ENCODE peak calls at places on chromosome 18, in nine cellular contexts. One of them, this sample, is unnamed.

GRCh38 chr18:31512203-31512764 is 14.3 kb downstream of the DSG2 start:
- DNase-seq in epithelial cell of proximal tubule: peak; percentile 87
- DNase-seq in stimulated activated CD4-positive, alpha-beta T cell treated with anti-CD3 and anti-CD28 coated beads, Interleukin-15, amount 100 ng/mL, for 24 hours: no peak
- DNase-seq in COR-L47: no peak
- DNase-seq in A549: peak; percentile 58
- DNase-seq in substantia nigra: no peak
- DNase-seq in RCC 7860: peak; percentile 83
- DNase-seq in neural progenitor cell: no peak
- DNase-seq in activated gamma-delta T cell: no peak
- DNase-seq in this sample: no peak

GRCh38 chr18:80115035-80115434 is 6.0 kb downstream of the ADNP2 start:
- DNase-seq in epithelial cell of proximal tubule: no peak
- DNase-seq in stimulated activated CD4-positive, alpha-beta T cell treated with anti-CD3 and anti-CD28 coated beads, Interleukin-15, amount 100 ng/mL, for 24 hours: no peak
- DNase-seq in COR-L47: no peak
- DNase-seq in A549: no peak
- DNase-seq in substantia nigra: no peak
- DNase-seq in RCC 7860: no peak
- DNase-seq in neural progenitor cell: no peak
- DNase-seq in activated gamma-delta T cell: no peak
- DNase-seq in this sample: no peak

GRCh38 chr18:5630057-5630765 is 86.4 kb upstream of the EPB41L3 start:
- DNase-seq in epithelial cell of proximal tubule: no peak
- DNase-seq in stimulated activated CD4-positive, alpha-beta T cell treated with anti-CD3 and anti-CD28 coated beads, Interleukin-15, amount 100 ng/mL, for 24 hours: peak; percentile 69
- DNase-seq in COR-L47: peak; percentile 92
- DNase-seq in A549: peak; percentile 31
- DNase-seq in substantia nigra: peak; percentile 13
- DNase-seq in RCC 7860: no peak
- DNase-seq in neural progenitor cell: peak; percentile 93
- DNase-seq in activated gamma-delta T cell: no peak
- DNase-seq in this sample: peak; percentile 88

GRCh38 chr18:63022429-63023022 is 297.0 kb downstream of the BCL2 start:
- DNase-seq in epithelial cell of proximal tubule: no peak
- DNase-seq in stimulated activated CD4-positive, alpha-beta T cell treated with anti-CD3 and anti-CD28 coated beads, Interleukin-15, amount 100 ng/mL, for 24 hours: peak; percentile 22
- DNase-seq in COR-L47: no peak
- DNase-seq in A549: no peak
- DNase-seq in substantia nigra: no peak
- DNase-seq in RCC 7860: no peak
- DNase-seq in neural progenitor cell: peak; percentile 59
- DNase-seq in activated gamma-delta T cell: peak; percentile 9
- DNase-seq in this sample: no peak

GRCh38 chr18:61502472-61502871 is 169.2 kb downstream of the CDH20 start:
- DNase-seq in epithelial cell of proximal tubule: peak; percentile 2
- DNase-seq in stimulated activated CD4-positive, alpha-beta T cell treated with anti-CD3 and anti-CD28 coated beads, Interleukin-15, amount 100 ng/mL, for 24 hours: peak; percentile 1
- DNase-seq in COR-L47: peak; percentile 83
- DNase-seq in A549: peak; percentile 17
- DNase-seq in substantia nigra: no peak
- DNase-seq in RCC 7860: peak; percentile 7
- DNase-seq in neural progenitor cell: peak; percentile 82
- DNase-seq in activated gamma-delta T cell: no peak
- DNase-seq in this sample: peak; percentile 76

GRCh38 chr18:23827681-23828080 is 138.4 kb downstream of the LAMA3 start:
- DNase-seq in epithelial cell of proximal tubule: peak; percentile 96
- DNase-seq in stimulated activated CD4-positive, alpha-beta T cell treated with anti-CD3 and anti-CD28 coated beads, Interleukin-15, amount 100 ng/mL, for 24 hours: no peak
- DNase-seq in COR-L47: no peak
- DNase-seq in A549: no peak
- DNase-seq in substantia nigra: no peak
- DNase-seq in RCC 7860: peak; percentile 85
- DNase-seq in neural progenitor cell: no peak
- DNase-seq in activated gamma-delta T cell: no peak
- DNase-seq in this sample: no peak

GRCh38 chr18:49658871-49659378 is 97.1 kb downstream of the LIPG start:
- DNase-seq in epithelial cell of proximal tubule: no peak
- DNase-seq in stimulated activated CD4-positive, alpha-beta T cell treated with anti-CD3 and anti-CD28 coated beads, Interleukin-15, amount 100 ng/mL, for 24 hours: no peak
- DNase-seq in COR-L47: no peak
- DNase-seq in A549: no peak
- DNase-seq in substantia nigra: no peak
- DNase-seq in RCC 7860: no peak
- DNase-seq in neural progenitor cell: no peak
- DNase-seq in activated gamma-delta T cell: no peak
- DNase-seq in this sample: no peak

GRCh38 chr18:45626330-45627203 is 11.3 kb downstream of the SLC14A2 start:
- DNase-seq in epithelial cell of proximal tubule: no peak
- DNase-seq in stimulated activated CD4-positive, alpha-beta T cell treated with anti-CD3 and anti-CD28 coated beads, Interleukin-15, amount 100 ng/mL, for 24 hours: no peak
- DNase-seq in COR-L47: peak; percentile 36
- DNase-seq in A549: no peak
- DNase-seq in substantia nigra: no peak
- DNase-seq in RCC 7860: peak; percentile 23
- DNase-seq in neural progenitor cell: peak; percentile 90
- DNase-seq in activated gamma-delta T cell: no peak
- DNase-seq in this sample: peak; percentile 32

GRCh38 chr18:46712406-46712805 is 44.4 kb downstream of the ST8SIA5 start:
- DNase-seq in epithelial cell of proximal tubule: no peak
- DNase-seq in stimulated activated CD4-positive, alpha-beta T cell treated with anti-CD3 and anti-CD28 coated beads, Interleukin-15, amount 100 ng/mL, for 24 hours: no peak
- DNase-seq in COR-L47: no peak
- DNase-seq in A549: no peak
- DNase-seq in substantia nigra: no peak
- DNase-seq in RCC 7860: peak; percentile 90
- DNase-seq in neural progenitor cell: no peak
- DNase-seq in activated gamma-delta T cell: no peak
- DNase-seq in this sample: peak; percentile 47

GRCh38 chr18:56696966-56697365 is 45.8 kb downstream of the WDR7 start:
- DNase-seq in epithelial cell of proximal tubule: no peak
- DNase-seq in stimulated activated CD4-positive, alpha-beta T cell treated with anti-CD3 and anti-CD28 coated beads, Interleukin-15, amount 100 ng/mL, for 24 hours: no peak
- DNase-seq in COR-L47: no peak
- DNase-seq in A549: peak; percentile 12
- DNase-seq in substantia nigra: no peak
- DNase-seq in RCC 7860: no peak
- DNase-seq in neural progenitor cell: no peak
- DNase-seq in activated gamma-delta T cell: no peak
- DNase-seq in this sample: no peak

GRCh38 chr18:58417752-58418151 is 211.1 kb downstream of the ALPK2 start:
- DNase-seq in epithelial cell of proximal tubule: no peak
- DNase-seq in stimulated activated CD4-positive, alpha-beta T cell treated with anti-CD3 and anti-CD28 coated beads, Interleukin-15, amount 100 ng/mL, for 24 hours: no peak
- DNase-seq in COR-L47: no peak
- DNase-seq in A549: peak; percentile 21
- DNase-seq in substantia nigra: no peak
- DNase-seq in RCC 7860: no peak
- DNase-seq in neural progenitor cell: no peak
- DNase-seq in activated gamma-delta T cell: no peak
- DNase-seq in this sample: no peak

GRCh38 chr18:46152436-46152807 is 48.2 kb downstream of the HAUS1 start:
- DNase-seq in epithelial cell of proximal tubule: no peak
- DNase-seq in stimulated activated CD4-positive, alpha-beta T cell treated with anti-CD3 and anti-CD28 coated beads, Interleukin-15, amount 100 ng/mL, for 24 hours: no peak
- DNase-seq in COR-L47: no peak
- DNase-seq in A549: no peak
- DNase-seq in substantia nigra: no peak
- DNase-seq in RCC 7860: peak; percentile 87
- DNase-seq in neural progenitor cell: no peak
- DNase-seq in activated gamma-delta T cell: no peak
- DNase-seq in this sample: no peak

GRCh38 chr18:8895987-8896619 is 190.7 kb downstream of the MTCL1 start:
- DNase-seq in epithelial cell of proximal tubule: no peak
- DNase-seq in stimulated activated CD4-positive, alpha-beta T cell treated with anti-CD3 and anti-CD28 coated beads, Interleukin-15, amount 100 ng/mL, for 24 hours: no peak
- DNase-seq in COR-L47: no peak
- DNase-seq in A549: no peak
- DNase-seq in substantia nigra: no peak
- DNase-seq in RCC 7860: peak; percentile 33
- DNase-seq in neural progenitor cell: no peak
- DNase-seq in activated gamma-delta T cell: no peak
- DNase-seq in this sample: no peak

GRCh38 chr18:62187543-62188378 is 706 bp downstream of the RELCH start:
- DNase-seq in epithelial cell of proximal tubule: no peak
- DNase-seq in stimulated activated CD4-positive, alpha-beta T cell treated with anti-CD3 and anti-CD28 coated beads, Interleukin-15, amount 100 ng/mL, for 24 hours: peak; percentile 37
- DNase-seq in COR-L47: peak; percentile 70
- DNase-seq in A549: no peak
- DNase-seq in substantia nigra: no peak
- DNase-seq in RCC 7860: no peak
- DNase-seq in neural progenitor cell: peak; percentile 64
- DNase-seq in activated gamma-delta T cell: peak; percentile 45
- DNase-seq in this sample: peak; percentile 51

GRCh38 chr18:75218524-75218923 is 7.9 kb downstream of the TSHZ1 start:
- DNase-seq in epithelial cell of proximal tubule: no peak
- DNase-seq in stimulated activated CD4-positive, alpha-beta T cell treated with anti-CD3 and anti-CD28 coated beads, Interleukin-15, amount 100 ng/mL, for 24 hours: no peak
- DNase-seq in COR-L47: no peak
- DNase-seq in A549: no peak
- DNase-seq in substantia nigra: no peak
- DNase-seq in RCC 7860: no peak
- DNase-seq in neural progenitor cell: no peak
- DNase-seq in activated gamma-delta T cell: no peak
- DNase-seq in this sample: no peak

GRCh38 chr18:56902653-56903052 is 244.2 kb upstream of the BOD1L2 start:
- DNase-seq in epithelial cell of proximal tubule: peak; percentile 31
- DNase-seq in stimulated activated CD4-positive, alpha-beta T cell treated with anti-CD3 and anti-CD28 coated beads, Interleukin-15, amount 100 ng/mL, for 24 hours: no peak
- DNase-seq in COR-L47: no peak
- DNase-seq in A549: peak; percentile 2
- DNase-seq in substantia nigra: no peak
- DNase-seq in RCC 7860: peak; percentile 53
- DNase-seq in neural progenitor cell: no peak
- DNase-seq in activated gamma-delta T cell: no peak
- DNase-seq in this sample: no peak

GRCh38 chr18:49399003-49399402 is 61.4 kb downstream of the DYM start:
- DNase-seq in epithelial cell of proximal tubule: no peak
- DNase-seq in stimulated activated CD4-positive, alpha-beta T cell treated with anti-CD3 and anti-CD28 coated beads, Interleukin-15, amount 100 ng/mL, for 24 hours: no peak
- DNase-seq in COR-L47: no peak
- DNase-seq in A549: no peak
- DNase-seq in substantia nigra: no peak
- DNase-seq in RCC 7860: peak; percentile 7
- DNase-seq in neural progenitor cell: no peak
- DNase-seq in activated gamma-delta T cell: no peak
- DNase-seq in this sample: no peak

GRCh38 chr18:3726241-3726951 is 276.4 kb downstream of the TGIF1 start:
- DNase-seq in epithelial cell of proximal tubule: no peak
- DNase-seq in stimulated activated CD4-positive, alpha-beta T cell treated with anti-CD3 and anti-CD28 coated beads, Interleukin-15, amount 100 ng/mL, for 24 hours: no peak
- DNase-seq in COR-L47: peak; percentile 42
- DNase-seq in A549: no peak
- DNase-seq in substantia nigra: no peak
- DNase-seq in RCC 7860: no peak
- DNase-seq in neural progenitor cell: no peak
- DNase-seq in activated gamma-delta T cell: no peak
- DNase-seq in this sample: no peak

GRCh38 chr18:26089247-26090129 is 925 bp downstream of the SS18 start:
- DNase-seq in epithelial cell of proximal tubule: no peak
- DNase-seq in stimulated activated CD4-positive, alpha-beta T cell treated with anti-CD3 and anti-CD28 coated beads, Interleukin-15, amount 100 ng/mL, for 24 hours: no peak
- DNase-seq in COR-L47: no peak
- DNase-seq in A549: no peak
- DNase-seq in substantia nigra: no peak
- DNase-seq in RCC 7860: peak; percentile 6
- DNase-seq in neural progenitor cell: peak; percentile 52
- DNase-seq in activated gamma-delta T cell: no peak
- DNase-seq in this sample: no peak

GRCh38 chr18:25016181-25016580 is 335.8 kb downstream of the ZNF521 start:
- DNase-seq in epithelial cell of proximal tubule: no peak
- DNase-seq in stimulated activated CD4-positive, alpha-beta T cell treated with anti-CD3 and anti-CD28 coated beads, Interleukin-15, amount 100 ng/mL, for 24 hours: no peak
- DNase-seq in COR-L47: no peak
- DNase-seq in A549: no peak
- DNase-seq in substantia nigra: no peak
- DNase-seq in RCC 7860: no peak
- DNase-seq in neural progenitor cell: no peak
- DNase-seq in activated gamma-delta T cell: no peak
- DNase-seq in this sample: no peak

GRCh38 chr18:13378150-13378549 is 159.6 kb downstream of the LDLRAD4 start:
- DNase-seq in epithelial cell of proximal tubule: no peak
- DNase-seq in stimulated activated CD4-positive, alpha-beta T cell treated with anti-CD3 and anti-CD28 coated beads, Interleukin-15, amount 100 ng/mL, for 24 hours: peak; percentile 34
- DNase-seq in COR-L47: no peak
- DNase-seq in A549: no peak
- DNase-seq in substantia nigra: no peak
- DNase-seq in RCC 7860: no peak
- DNase-seq in neural progenitor cell: no peak
- DNase-seq in activated gamma-delta T cell: no peak
- DNase-seq in this sample: no peak

GRCh38 chr18:6327895-6328623 is 86.7 kb downstream of the L3MBTL4 start:
- DNase-seq in epithelial cell of proximal tubule: no peak
- DNase-seq in stimulated activated CD4-positive, alpha-beta T cell treated with anti-CD3 and anti-CD28 coated beads, Interleukin-15, amount 100 ng/mL, for 24 hours: no peak
- DNase-seq in COR-L47: peak; percentile 31
- DNase-seq in A549: no peak
- DNase-seq in substantia nigra: no peak
- DNase-seq in RCC 7860: no peak
- DNase-seq in neural progenitor cell: no peak
- DNase-seq in activated gamma-delta T cell: no peak
- DNase-seq in this sample: no peak

GRCh38 chr18:74194691-74195090 is 46.4 kb downstream of the TIMM21 start:
- DNase-seq in epithelial cell of proximal tubule: no peak
- DNase-seq in stimulated activated CD4-positive, alpha-beta T cell treated with anti-CD3 and anti-CD28 coated beads, Interleukin-15, amount 100 ng/mL, for 24 hours: no peak
- DNase-seq in COR-L47: no peak
- DNase-seq in A549: no peak
- DNase-seq in substantia nigra: no peak
- DNase-seq in RCC 7860: no peak
- DNase-seq in neural progenitor cell: no peak
- DNase-seq in activated gamma-delta T cell: no peak
- DNase-seq in this sample: no peak

GRCh38 chr18:74196220-74197119 is 48.1 kb downstream of the TIMM21 start:
- DNase-seq in epithelial cell of proximal tubule: peak; percentile 41
- DNase-seq in stimulated activated CD4-positive, alpha-beta T cell treated with anti-CD3 and anti-CD28 coated beads, Interleukin-15, amount 100 ng/mL, for 24 hours: peak; percentile 42
- DNase-seq in COR-L47: peak; percentile 58
- DNase-seq in A549: peak; percentile 77
- DNase-seq in substantia nigra: no peak
- DNase-seq in RCC 7860: peak; percentile 55
- DNase-seq in neural progenitor cell: peak; percentile 67
- DNase-seq in activated gamma-delta T cell: no peak
- DNase-seq in this sample: peak; percentile 86

GRCh38 chr18:36718705-36719328 is 110.0 kb downstream of the TPGS2 start:
- DNase-seq in epithelial cell of proximal tubule: no peak
- DNase-seq in stimulated activated CD4-positive, alpha-beta T cell treated with anti-CD3 and anti-CD28 coated beads, Interleukin-15, amount 100 ng/mL, for 24 hours: no peak
- DNase-seq in COR-L47: no peak
- DNase-seq in A549: no peak
- DNase-seq in substantia nigra: no peak
- DNase-seq in RCC 7860: no peak
- DNase-seq in neural progenitor cell: no peak
- DNase-seq in activated gamma-delta T cell: no peak
- DNase-seq in this sample: no peak

GRCh38 chr18:332721-333513 is 65.1 kb upstream of the THOC1 start:
- DNase-seq in epithelial cell of proximal tubule: no peak
- DNase-seq in stimulated activated CD4-positive, alpha-beta T cell treated with anti-CD3 and anti-CD28 coated beads, Interleukin-15, amount 100 ng/mL, for 24 hours: no peak
- DNase-seq in COR-L47: no peak
- DNase-seq in A549: no peak
- DNase-seq in substantia nigra: no peak
- DNase-seq in RCC 7860: no peak
- DNase-seq in neural progenitor cell: no peak
- DNase-seq in activated gamma-delta T cell: no peak
- DNase-seq in this sample: no peak

GRCh38 chr18:12074734-12075133 is 18.9 kb upstream of the ANKRD62 start:
- DNase-seq in epithelial cell of proximal tubule: no peak
- DNase-seq in stimulated activated CD4-positive, alpha-beta T cell treated with anti-CD3 and anti-CD28 coated beads, Interleukin-15, amount 100 ng/mL, for 24 hours: no peak
- DNase-seq in COR-L47: no peak
- DNase-seq in A549: no peak
- DNase-seq in substantia nigra: no peak
- DNase-seq in RCC 7860: no peak
- DNase-seq in neural progenitor cell: peak; percentile 24
- DNase-seq in activated gamma-delta T cell: no peak
- DNase-seq in this sample: no peak

GRCh38 chr18:55489034-55489741 is 98.8 kb downstream of the TCF4 start:
- DNase-seq in epithelial cell of proximal tubule: no peak
- DNase-seq in stimulated activated CD4-positive, alpha-beta T cell treated with anti-CD3 and anti-CD28 coated beads, Interleukin-15, amount 100 ng/mL, for 24 hours: no peak
- DNase-seq in COR-L47: peak; percentile 38
- DNase-seq in A549: no peak
- DNase-seq in substantia nigra: no peak
- DNase-seq in RCC 7860: no peak
- DNase-seq in neural progenitor cell: no peak
- DNase-seq in activated gamma-delta T cell: no peak
- DNase-seq in this sample: no peak

GRCh38 chr18:25832008-25832604 is 258.3 kb downstream of the SS18 start:
- DNase-seq in epithelial cell of proximal tubule: no peak
- DNase-seq in stimulated activated CD4-positive, alpha-beta T cell treated with anti-CD3 and anti-CD28 coated beads, Interleukin-15, amount 100 ng/mL, for 24 hours: peak; percentile 21
- DNase-seq in COR-L47: peak; percentile 3
- DNase-seq in A549: peak; percentile 17
- DNase-seq in substantia nigra: no peak
- DNase-seq in RCC 7860: peak; percentile 23
- DNase-seq in neural progenitor cell: peak; percentile 82
- DNase-seq in activated gamma-delta T cell: no peak
- DNase-seq in this sample: peak; percentile 78

GRCh38 chr18:765764-766549 is 46.1 kb downstream of the YES1 start:
- DNase-seq in epithelial cell of proximal tubule: no peak
- DNase-seq in stimulated activated CD4-positive, alpha-beta T cell treated with anti-CD3 and anti-CD28 coated beads, Interleukin-15, amount 100 ng/mL, for 24 hours: no peak
- DNase-seq in COR-L47: no peak
- DNase-seq in A549: no peak
- DNase-seq in substantia nigra: no peak
- DNase-seq in RCC 7860: no peak
- DNase-seq in neural progenitor cell: no peak
- DNase-seq in activated gamma-delta T cell: no peak
- DNase-seq in this sample: no peak